ENCODE peak calls at places on chromosomes 5 and 9, in seven cellular contexts. V is heart left ventricle, M is ovary, F is IMR-90, N is HCT116, Y is fibroblast of pulmonary artery, O is GM10248. P is an unnamed sample.

GRCh38 chr9:14313951-14314423 is at the start of gene NFIB:
- DNase-seq in V (peak; percentile 69), M (peak; percentile 75), F (peak; percentile 24), N (no peak), Y (peak; percentile 71), O (peak; percentile 31), P (peak; percentile 37)

GRCh38 chr9:131837316-131837715 is 97.4 kb upstream of the RAPGEF1 start:
- DNase-seq in V (peak; percentile 39), M (no peak), F (no peak), N (no peak), Y (no peak), O (no peak), P (no peak)

GRCh38 chr9:105901514-105902109 is 207.3 kb downstream of the TMEM38B start:
- DNase-seq in V (peak; percentile 27), M (no peak), F (peak; percentile 3), N (no peak), Y (peak; percentile 17), O (peak; percentile 41), P (peak; percentile 35)

GRCh38 chr5:131329187-131329540 is 65.3 kb downstream of the CDC42SE2 start:
- DNase-seq in V (no peak), M (no peak), F (no peak), N (no peak), Y (no peak), O (no peak), P (no peak)

GRCh38 chr5:52776116-52776515 is 11.6 kb upstream of the ITGA1 start:
- DNase-seq in V (no peak), M (no peak), F (no peak), N (no peak), Y (no peak), O (no peak), P (no peak)

GRCh38 chr5:172744106-172745104 is 26.6 kb downstream of the DUSP1 start:
- DNase-seq in V (peak; percentile 48), M (no peak), F (no peak), N (no peak), Y (no peak), O (no peak), P (no peak)

GRCh38 chr9:83238871-83239624 is 176.1 kb upstream of the RASEF start:
- DNase-seq in V (no peak), M (no peak), F (no peak), N (no peak), Y (peak; percentile 36), O (no peak), P (no peak)

GRCh38 chr9:2281031-2281802 is 266.1 kb downstream of the SMARCA2 start:
- DNase-seq in V (no peak), M (no peak), F (peak; percentile 8), N (no peak), Y (peak; percentile 11), O (no peak), P (peak; percentile 48)

GRCh38 chr5:142621227-142621626 is 64.7 kb downstream of the FGF1 start:
- DNase-seq in V (no peak), M (no peak), F (peak; percentile 87), N (no peak), Y (peak; percentile 70), O (no peak), P (no peak)

GRCh38 chr5:1727571-1727970 is 72.1 kb downstream of the MRPL36 start:
- DNase-seq in V (no peak), M (no peak), F (no peak), N (no peak), Y (no peak), O (no peak), P (peak; percentile 20)

GRCh38 chr5:16456103-16456832 is 9.3 kb downstream of the ZNF622 start:
- DNase-seq in V (no peak), M (peak; percentile 13), F (peak; percentile 72), N (peak; percentile 49), Y (peak; percentile 90), O (peak; percentile 40), P (no peak)

GRCh38 chr5:144028644-144029043 is 141.8 kb downstream of the YIPF5 start:
- DNase-seq in V (no peak), M (no peak), F (peak; percentile 84), N (no peak), Y (peak; percentile 88), O (no peak), P (no peak)

GRCh38 chr5:58466939-58467338 is 7.1 kb upstream of the PLK2 start:
- DNase-seq in V (no peak), M (no peak), F (peak; percentile 66), N (no peak), Y (peak; percentile 51), O (peak; percentile 45), P (no peak)

GRCh38 chr9:90300901-90301688 is 341.5 kb downstream of the DIRAS2 start:
- DNase-seq in V (no peak), M (no peak), F (peak; percentile 91), N (peak; percentile 59), Y (peak; percentile 83), O (no peak), P (no peak)

GRCh38 chr5:150070277-150070638 is 16.1 kb downstream of the CSF1R start:
- DNase-seq in V (no peak), M (peak; percentile 2), F (no peak), N (no peak), Y (no peak), O (no peak), P (no peak)

GRCh38 chr5:85681871-85682270 is 935.9 kb upstream of the COX7C start:
- DNase-seq in V (no peak), M (no peak), F (no peak), N (no peak), Y (no peak), O (no peak), P (no peak)

GRCh38 chr5:127758884-127759283 is 55.7 kb downstream of the CCDC192 start:
- DNase-seq in V (no peak), M (no peak), F (no peak), N (no peak), Y (peak; percentile 49), O (no peak), P (no peak)

GRCh38 chr9:107293555-107294085 is 10.5 kb downstream of the RAD23B start:
- DNase-seq in V (no peak), M (no peak), F (no peak), N (no peak), Y (no peak), O (no peak), P (no peak)

GRCh38 chr9:108956098-108956533 is 21.9 kb downstream of the ABITRAM start:
- DNase-seq in V (no peak), M (no peak), F (no peak), N (no peak), Y (no peak), O (no peak), P (no peak)

GRCh38 chr5:97165726-97166125 is 17.3 kb downstream of the RIOK2 start:
- DNase-seq in V (no peak), M (no peak), F (no peak), N (no peak), Y (no peak), O (no peak), P (no peak)

GRCh38 chr5:39599721-39600431 is 175.1 kb upstream of the DAB2 start:
- DNase-seq in V (no peak), M (no peak), F (peak; percentile 72), N (peak; percentile 24), Y (peak; percentile 76), O (no peak), P (no peak)

GRCh38 chr9:677461-678097 is 163.9 kb upstream of the DMRT1 start:
- DNase-seq in V (no peak), M (no peak), F (no peak), N (no peak), Y (no peak), O (no peak), P (no peak)

GRCh38 chr9:18185196-18185595 is 288.8 kb upstream of the ADAMTSL1 start:
- DNase-seq in V (no peak), M (no peak), F (no peak), N (no peak), Y (no peak), O (no peak), P (no peak)

GRCh38 chr5:112479418-112479817 is 60.3 kb upstream of the EPB41L4A start:
- DNase-seq in V (no peak), M (no peak), F (peak; percentile 54), N (no peak), Y (peak; percentile 46), O (no peak), P (no peak)

DNA sequence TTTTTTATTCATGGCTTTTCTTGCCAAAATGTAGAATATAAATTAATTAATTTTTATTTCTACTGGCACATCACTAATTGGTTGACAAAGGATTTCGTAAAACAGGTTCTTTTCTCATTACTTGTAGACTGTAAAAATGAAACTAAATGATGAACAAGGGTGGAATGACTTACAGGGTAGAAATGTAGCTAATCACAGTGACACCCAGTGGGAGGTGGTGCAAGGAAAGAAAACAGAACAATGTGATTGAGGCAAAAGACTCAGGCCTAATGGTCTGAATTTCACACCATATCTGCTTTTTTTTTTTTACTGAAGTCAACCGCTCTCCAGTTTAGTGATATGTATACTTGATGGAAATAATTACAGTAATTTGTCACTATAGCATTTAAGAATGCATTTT is 28.9 kb downstream of the GABRG2 start:
- DNase-seq in V (no peak), M (no peak), F (no peak), N (no peak), Y (no peak), O (no peak), P (no peak)
- TF ChIP-seq CTCF in V (no peak), M (no peak), F (no peak), N (no peak), Y (no peak), O (no peak), P (no peak)

GRCh38 chr9:87894998-87895625 is 12.4 kb downstream of the SPATA31E1 start:
- DNase-seq in V (no peak), M (no peak), F (no peak), N (no peak), Y (no peak), O (no peak), P (no peak)
- TF ChIP-seq CTCF in V (no peak), M (no peak), F (no peak), N (peak; percentile 36), Y (no peak), O (no peak), P (no peak)

GRCh38 chr9:96360976-96361375 is 22.5 kb downstream of the SLC35D2 start:
- DNase-seq in V (no peak), M (no peak), F (no peak), N (no peak), Y (no peak), O (no peak), P (no peak)
- TF ChIP-seq CTCF in V (no peak), M (no peak), F (no peak), N (no peak), Y (no peak), O (no peak), P (no peak)

DNA sequence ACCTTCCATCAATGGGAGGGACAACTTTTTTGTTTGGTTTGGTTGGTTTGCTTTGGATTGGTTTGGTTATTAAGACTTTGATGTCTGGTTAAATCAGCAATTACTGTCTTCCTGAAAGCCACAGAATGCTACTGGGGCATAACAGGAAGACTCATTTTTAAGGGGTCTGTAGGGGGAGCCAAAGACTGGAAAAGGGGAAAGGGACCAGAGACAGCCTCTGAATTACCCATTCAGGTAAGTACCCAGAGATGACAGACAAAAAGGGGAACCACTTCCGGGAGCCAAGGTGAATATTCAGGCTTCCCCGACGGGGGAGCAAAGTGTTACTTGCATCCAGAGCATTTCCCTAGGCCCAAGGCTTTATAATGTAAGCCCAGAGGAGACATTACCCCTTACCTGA is 4.6 kb upstream of the FEM1C start:
- DNase-seq in V (no peak), M (no peak), F (peak; percentile 19), N (peak; percentile 22), Y (peak; percentile 58), O (peak; percentile 58), P (no peak)
- TF ChIP-seq CTCF in V (no peak), M (no peak), F (peak; percentile 40), N (peak; percentile 23), Y (peak; percentile 56), O (peak; percentile 42), P (no peak)